ENCODE peak calls at places on chromosomes 13 and 19, in ten cellular contexts. Q, R, O, Z, J, V, L, Y, H and I are unnamed samples.

GRCh38 chr13:79458436-79458835 is 22.5 kb upstream of the NDFIP2 start:
- DNase-seq in R (no peak), V (no peak), L (no peak), Z (no peak), Y (peak; percentile 18), J (no peak), Q (no peak), O (no peak), H (no peak), I (no peak)

GRCh38 chr13:31045621-31046081 is 113.2 kb downstream of the TEX26 start:
- DNase-seq in V (peak; percentile 59), J (peak; percentile 3), Y (peak; percentile 37), Z (peak; percentile 74), O (peak; percentile 95), Q (peak; percentile 57), H (peak; percentile 96), L (peak; percentile 80), R (peak; percentile 33), I (peak; percentile 88)

GRCh38 chr19:2561895-2562294 is 86.0 kb downstream of the GADD45B start:
- DNase-seq in H (no peak), Q (peak; percentile 58), V (peak; percentile 93), Y (no peak), L (peak; percentile 62), Z (no peak), O (no peak), J (peak; percentile 80), R (peak; percentile 47), I (no peak)

GRCh38 chr13:71685072-71685471 is 181.9 kb downstream of the DACH1 start:
- DNase-seq in J (no peak), Z (no peak), Y (no peak), R (no peak), Q (no peak), H (no peak), O (no peak), V (no peak), L (no peak), I (no peak)

GRCh38 chr13:70357031-70357430 is 248.8 kb upstream of the KLHL1 start:
- DNase-seq in H (no peak), Z (no peak), Y (no peak), L (no peak), V (no peak), R (no peak), O (no peak), Q (no peak), J (no peak), I (no peak)

GRCh38 chr13:21767032-21767431 is 96.2 kb downstream of the FGF9 start:
- DNase-seq in J (no peak), R (no peak), Z (no peak), V (no peak), H (no peak), L (no peak), Q (no peak), Y (no peak), O (no peak), I (no peak)

GRCh38 chr13:60258349-60258748 is 94.6 kb upstream of the DIAPH3 start:
- DNase-seq in R (no peak), Y (no peak), O (no peak), Z (no peak), J (no peak), Q (no peak), V (no peak), L (no peak), H (no peak), I (no peak)

GRCh38 chr13:80665792-80666333 is 324.9 kb upstream of the SPRY2 start:
- DNase-seq in R (no peak), J (no peak), V (no peak), Z (no peak), L (no peak), Q (no peak), H (no peak), O (no peak), Y (no peak), I (no peak)

GRCh38 chr19:1000591-1001537 is 645 bp downstream of the GRIN3B start:
- DNase-seq in R (no peak), L (no peak), Q (no peak), Z (no peak), J (no peak), H (no peak), V (no peak), Y (no peak), O (no peak), I (no peak)